ENCODE peak calls at places on chromosomes 2 and 18, in five cellular contexts. One of them, this sample, is unnamed.

GRCh38 chr18:54388203-54389142 is 30.8 kb downstream of the C18orf54 start:
- DNase-seq in left ventricle myocardium inferior: no peak
- DNase-seq in GM10248: peak
- DNase-seq in AG09309: peak
- DNase-seq in GM06990: peak
- DNase-seq in this sample: peak

GRCh38 chr2:190488516-190489220 is 45.9 kb downstream of the NEMP2 start:
- DNase-seq in GM06990: no peak
- DNase-seq in AG09309: no peak
- DNase-seq in left ventricle myocardium inferior: no peak
- DNase-seq in GM10248: no peak
- DNase-seq in this sample: no peak

GRCh38 chr18:62339106-62339988 is 14.2 kb downstream of the TNFRSF11A start:
- DNase-seq in GM06990: no peak
- DNase-seq in GM10248: no peak
- DNase-seq in left ventricle myocardium inferior: no peak
- DNase-seq in AG09309: peak
- DNase-seq in this sample: peak

GRCh38 chr2:147214900-147215299 is 629.9 kb upstream of the ACVR2A start:
- DNase-seq in GM10248: no peak
- DNase-seq in GM06990: no peak
- DNase-seq in AG09309: no peak
- DNase-seq in left ventricle myocardium inferior: no peak
- DNase-seq in this sample: no peak

GRCh38 chr2:98013407-98014042 is 17.8 kb upstream of the TMEM131 start:
- DNase-seq in AG09309: no peak
- DNase-seq in GM06990: peak
- DNase-seq in left ventricle myocardium inferior: no peak
- DNase-seq in GM10248: peak
- DNase-seq in this sample: no peak

GRCh38 chr18:37397814-37398213 is 167.8 kb downstream of the CELF4 start:
- DNase-seq in AG09309: no peak
- DNase-seq in GM10248: no peak
- DNase-seq in left ventricle myocardium inferior: no peak
- DNase-seq in GM06990: no peak
- DNase-seq in this sample: no peak

GRCh38 chr18:75226301-75226955 is 15.8 kb downstream of the TSHZ1 start:
- DNase-seq in GM10248: no peak
- DNase-seq in left ventricle myocardium inferior: no peak
- DNase-seq in AG09309: no peak
- DNase-seq in GM06990: no peak
- DNase-seq in this sample: no peak

GRCh38 chr2:138147796-138148195 is 183.5 kb downstream of the HNMT start:
- DNase-seq in GM06990: no peak
- DNase-seq in GM10248: no peak
- DNase-seq in left ventricle myocardium inferior: no peak
- DNase-seq in AG09309: no peak
- DNase-seq in this sample: no peak

GRCh38 chr2:219493086-219493485 is 5.6 kb upstream of the GMPPA start:
- DNase-seq in GM06990: no peak
- DNase-seq in AG09309: no peak
- DNase-seq in GM10248: no peak
- DNase-seq in left ventricle myocardium inferior: no peak
- DNase-seq in this sample: no peak

GRCh38 chr18:67243799-67244587 is 272.5 kb downstream of the DSEL start:
- DNase-seq in GM06990: no peak
- DNase-seq in AG09309: no peak
- DNase-seq in left ventricle myocardium inferior: no peak
- DNase-seq in GM10248: no peak
- DNase-seq in this sample: no peak

GRCh38 chr2:85851253-85851955 is 37.4 kb downstream of the ST3GAL5 start:
- DNase-seq in GM06990: peak
- DNase-seq in GM10248: no peak
- DNase-seq in AG09309: no peak
- DNase-seq in left ventricle myocardium inferior: peak
- DNase-seq in this sample: no peak

GRCh38 chr2:221345516-221345915 is 226.6 kb downstream of the EPHA4 start:
- DNase-seq in left ventricle myocardium inferior: no peak
- DNase-seq in GM06990: no peak
- DNase-seq in GM10248: no peak
- DNase-seq in AG09309: no peak
- DNase-seq in this sample: no peak

This sample was measured in RWPE1.